ENCODE peak calls at places on chromosomes 13 and 19, in ten cellular contexts. X, B, A, P, R, S, C, F, Z and D are unnamed samples.
A peak's percentile ranks its signal among the peaks of the same experiment; 100 is the strongest.

GRCh38 chr13:20424959-20425358 is 100.7 kb downstream of the CRYL1 start:
- DNase-seq in F (no peak), R (no peak), P (no peak), Z (no peak), B (no peak), A (no peak), X (no peak), S (no peak), C (no peak), D (no peak)

GRCh38 chr19:39223703-39224279 is 19.7 kb upstream of the SYCN start:
- DNase-seq in P (no peak), C (no peak), A (no peak), F (no peak), B (no peak), X (no peak), Z (peak; percentile 65), S (peak; percentile 22), R (no peak), D (no peak)

GRCh38 chr13:63092461-63092860 is 1676.8 kb upstream of the PCDH20 start:
- DNase-seq in F (no peak), C (no peak), Z (no peak), X (no peak), S (no peak), R (no peak), A (no peak), P (no peak), B (no peak), D (no peak)

GRCh38 chr13:112873851-112874750 is 94.9 kb upstream of the MCF2L start:
- DNase-seq in R (peak; percentile 45), B (peak; percentile 86), P (no peak), C (peak; percentile 94), X (peak; percentile 59), Z (peak; percentile 97), A (peak; percentile 74), S (peak; percentile 61), F (peak; percentile 67), D (no peak)

GRCh38 chr13:78660130-78660857 is 1.3 kb upstream of the OBI1 start:
- DNase-seq in R (no peak), A (peak; percentile 11), P (no peak), Z (no peak), F (peak; percentile 25), B (no peak), S (peak; percentile 11), X (peak; percentile 4), C (peak; percentile 77), D (no peak)

GRCh38 chr13:80524447-80525215 is 183.7 kb upstream of the SPRY2 start:
- DNase-seq in A (no peak), F (no peak), S (peak; percentile 55), Z (no peak), X (no peak), R (no peak), B (no peak), C (no peak), P (no peak), D (no peak)

GRCh38 chr19:18605196-18605545 is 1.4 kb downstream of the CRLF1 start:
- DNase-seq in B (no peak), S (no peak), Z (no peak), F (no peak), P (no peak), C (no peak), X (no peak), R (no peak), A (no peak), D (no peak)

GRCh38 chr13:27117947-27118346 is 53.7 kb downstream of the USP12 start:
- DNase-seq in F (no peak), S (no peak), Z (no peak), P (no peak), C (no peak), R (no peak), X (no peak), B (no peak), A (no peak), D (no peak)

GRCh38 chr19:9854282-9854846 is 19.2 kb downstream of the PIN1 start:
- DNase-seq in Z (no peak), F (no peak), C (no peak), R (no peak), X (no peak), A (no peak), S (no peak), B (no peak), P (no peak), D (no peak)

GRCh38 chr19:9857076-9857721 is 22.1 kb downstream of the PIN1 start:
- DNase-seq in S (no peak), Z (no peak), B (no peak), A (no peak), C (peak; percentile 65), P (no peak), R (no peak), X (no peak), F (no peak), D (no peak)

GRCh38 chr19:9857920-9858746 is 23.0 kb downstream of the PIN1 start:
- DNase-seq in C (peak; percentile 71), R (no peak), F (no peak), B (no peak), P (no peak), Z (no peak), A (no peak), X (no peak), S (no peak), D (no peak)

GRCh38 chr19:9858766-9859165 is 23.6 kb downstream of the PIN1 start:
- DNase-seq in B (no peak), Z (no peak), C (no peak), P (no peak), A (no peak), F (no peak), S (no peak), R (no peak), X (no peak), D (no peak)

GRCh38 chr19:9856609-9857008 is 21.5 kb downstream of the PIN1 start:
- DNase-seq in A (no peak), P (no peak), R (no peak), Z (no peak), C (peak; percentile 51), S (no peak), B (no peak), F (no peak), X (no peak), D (no peak)
- TF ChIP-seq POLR2A in A (no peak), P (no peak), R (no peak), Z (no peak), C (no peak), S (no peak), B (no peak), F (no peak), X (no peak), D (no peak)

GRCh38 chr19:51147663-51148062 is 5.6 kb downstream of the SIGLEC7 start:
- DNase-seq in S (no peak), Z (no peak), C (no peak), A (no peak), F (no peak), P (no peak), R (no peak), B (no peak), X (no peak), D (no peak)

GRCh38 chr19:51148571-51148970 is 6.5 kb downstream of the SIGLEC7 start:
- DNase-seq in R (no peak), A (no peak), B (no peak), X (no peak), F (no peak), S (no peak), Z (no peak), C (no peak), P (no peak), D (no peak)

GRCh38 chr19:51146751-51147150 is 4.7 kb downstream of the SIGLEC7 start:
- DNase-seq in Z (no peak), A (no peak), C (no peak), F (no peak), S (no peak), P (no peak), R (no peak), B (no peak), X (no peak), D (no peak)

GRCh38 chr19:51145926-51146493 is 3.9 kb downstream of the SIGLEC7 start:
- DNase-seq in R (no peak), B (no peak), S (no peak), A (no peak), P (no peak), C (no peak), Z (no peak), X (no peak), F (no peak), D (peak; percentile 74)

DNA sequence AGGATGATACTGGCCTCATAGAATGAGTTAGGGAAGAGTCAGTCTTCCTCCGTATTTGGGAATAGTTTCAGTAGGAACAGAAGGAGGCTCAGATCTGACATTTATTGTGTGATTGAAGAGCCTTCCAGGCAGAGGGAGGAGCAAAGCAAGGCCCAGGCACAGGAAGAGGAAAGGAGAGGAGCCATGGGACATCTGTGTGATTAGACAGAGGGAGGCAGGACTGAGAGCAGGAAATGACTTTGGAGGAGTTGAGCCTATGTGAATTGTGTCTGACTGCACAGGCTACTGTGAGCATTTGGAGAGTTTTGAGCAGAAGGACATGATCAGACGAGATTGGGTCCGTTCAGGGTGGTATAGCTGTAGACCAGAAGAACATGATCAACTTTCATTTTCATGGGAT is 8.5 kb downstream of the SIGLEC7 start:
- DNase-seq in A (no peak), X (no peak), Z (no peak), C (no peak), B (no peak), F (no peak), R (no peak), P (no peak), S (no peak), D (no peak)
- H3K4me1 ChIP-seq in A (no peaks in the 10 kb centered on the region), X (no peaks in the 10 kb centered on the region), Z (no peaks in the 10 kb centered on the region), C (peaks cover 32% of the 10 kb centered on the region), B (no peaks in the 10 kb centered on the region), F (no peaks in the 10 kb centered on the region), R (no peaks in the 10 kb centered on the region), P (no peaks in the 10 kb centered on the region), S (no peaks in the 10 kb centered on the region), D (no peaks in the 10 kb centered on the region)

DNA sequence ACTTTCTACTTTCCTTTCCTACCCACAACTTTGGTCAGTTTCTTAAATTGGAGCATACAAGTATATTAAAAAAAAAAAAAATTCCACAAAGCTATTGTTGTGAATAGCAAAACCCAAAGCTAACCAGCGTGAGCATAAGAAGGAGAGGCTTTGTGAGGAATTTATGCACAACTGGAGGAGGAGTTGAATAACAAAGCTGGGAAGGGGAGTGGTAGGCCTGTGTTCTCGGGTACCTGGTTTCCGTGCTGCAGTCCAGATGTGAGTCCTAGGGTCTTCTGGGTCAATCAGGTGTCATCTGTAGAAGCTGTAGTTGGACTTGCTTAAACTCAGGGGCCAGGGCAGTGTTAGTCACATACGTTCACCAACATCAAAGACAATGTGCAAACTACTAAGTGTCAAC is 422.5 kb upstream of the SGCG start:
- DNase-seq in B (no peak), C (no peak), S (no peak), R (no peak), A (no peak), F (no peak), X (no peak), Z (no peak), P (no peak), D (no peak)
- TF ChIP-seq POLR2AphosphoS5 in B (no peak), C (no peak), S (no peak), R (no peak), A (no peak), F (no peak), X (no peak), Z (no peak), P (no peak), D (no peak)

DNA sequence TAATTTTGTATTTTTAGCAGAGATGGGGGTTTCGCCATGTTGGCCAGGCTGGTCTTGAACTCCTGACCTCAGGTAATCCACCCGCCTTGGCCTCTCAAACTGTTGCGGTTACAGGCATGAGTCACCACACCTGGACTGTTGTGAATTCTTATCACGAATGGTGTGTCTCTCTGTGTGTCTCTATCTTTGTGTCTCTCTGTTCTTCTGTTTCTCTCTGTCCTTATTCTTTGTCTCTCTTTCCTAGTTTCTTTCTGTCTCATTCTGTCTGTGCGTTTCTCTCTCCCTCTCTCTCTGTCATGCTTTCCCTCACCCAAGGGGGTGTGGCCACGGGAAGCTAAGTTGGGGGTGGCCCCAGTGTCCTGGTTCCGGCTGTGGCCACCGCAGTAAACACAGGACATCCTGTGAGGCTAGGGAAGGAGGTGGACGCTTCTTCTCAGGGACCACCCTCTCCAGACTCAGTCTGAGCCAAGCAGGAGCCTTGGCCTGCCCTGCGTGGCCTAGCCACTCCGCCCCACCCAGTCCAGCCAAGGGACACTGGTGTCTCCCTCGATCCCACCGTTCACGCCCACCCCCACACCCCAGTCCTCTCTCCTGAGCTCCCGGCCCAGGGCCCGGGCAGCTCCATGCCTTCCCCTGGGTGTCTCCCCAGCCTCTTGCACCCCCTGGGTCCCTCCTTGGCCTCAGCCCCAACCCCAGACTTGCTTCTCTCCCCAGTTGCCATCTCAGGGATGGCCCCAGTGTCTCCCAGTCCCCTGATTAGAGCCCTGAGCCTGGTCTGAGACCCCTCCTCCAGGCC is 3.9 kb upstream of the PRX start:
- DNase-seq in C (peak; percentile 85), X (no peak), Z (no peak), P (no peak), A (peak; percentile 60), B (peak; percentile 44), R (peak; percentile 71), F (peak; percentile 51), S (no peak), D (no peak)
- TF ChIP-seq POLR2A in C (peak; percentile 58), X (peak; percentile 17), Z (no peak), P (peak; percentile 41), A (peak; percentile 20), B (no peak), R (peak; percentile 50), F (peak; percentile 31), S (no peak), D (no peak)